ENCODE peak calls at places on chromosomes 3 and 15, in nine cellular contexts. I is GM12865, C is iPS-NIHi11, Z is adipocyte, U is choroid plexus epithelial cell, O is caudate nucleus, S is amygdala, J is cardiac muscle cell, T is GM13976. E is an unnamed sample.

GRCh38 chr3:122974764-122975162 is 52.8 kb downstream of the SEMA5B start:
- DNase-seq in I (no peak), C (no peak), Z (peak; percentile 26), U (peak; percentile 62), O (no peak), S (no peak), J (no peak), T (no peak), E (no peak)

GRCh38 chr15:63407612-63408011 is 26.0 kb upstream of the CA12 start:
- DNase-seq in I (no peak), C (no peak), Z (no peak), U (no peak), O (no peak), S (no peak), J (no peak), T (no peak), E (no peak)

GRCh38 chr3:158710601-158711000 is 21.7 kb downstream of the RARRES1 start:
- DNase-seq in I (no peak), C (no peak), Z (no peak), U (no peak), O (no peak), S (no peak), J (no peak), T (no peak), E (no peak)

GRCh38 chr15:89964555-89964954 is 36.6 kb upstream of the ZNF710 start:
- DNase-seq in I (no peak), C (no peak), Z (no peak), U (no peak), O (no peak), S (no peak), J (no peak), T (no peak), E (no peak)

GRCh38 chr15:26177816-26178215 is 314.7 kb upstream of the ATP10A start:
- DNase-seq in I (no peak), C (no peak), Z (no peak), U (no peak), O (no peak), S (no peak), J (no peak), T (no peak), E (no peak)

GRCh38 chr3:134974621-134975020 is 179.6 kb downstream of the EPHB1 start:
- DNase-seq in I (no peak), C (no peak), Z (no peak), U (no peak), O (no peak), S (no peak), J (no peak), T (no peak), E (no peak)

GRCh38 chr15:38824719-38825118 is 260.1 kb upstream of the RASGRP1 start:
- DNase-seq in I (no peak), C (no peak), Z (no peak), U (no peak), O (no peak), S (no peak), J (no peak), T (no peak), E (no peak)

GRCh38 chr3:64067510-64068346 is 44.4 kb upstream of the PSMD6 start:
- DNase-seq in I (no peak), C (no peak), Z (no peak), U (no peak), O (no peak), S (no peak), J (no peak), T (no peak), E (no peak)

GRCh38 chr15:38853608-38854007 is 289.0 kb upstream of the RASGRP1 start:
- DNase-seq in I (peak; percentile 61), C (peak; percentile 63), Z (no peak), U (peak; percentile 70), O (no peak), S (no peak), J (peak; percentile 29), T (no peak), E (no peak)

GRCh38 chr3:32733631-32734229 is 48.7 kb downstream of the CNOT10 start:
- DNase-seq in I (peak; percentile 46), C (peak; percentile 9), Z (peak; percentile 68), U (peak; percentile 70), O (no peak), S (no peak), J (peak; percentile 47), T (peak; percentile 45), E (no peak)

GRCh38 chr3:30393079-30393478 is 213.3 kb upstream of the TGFBR2 start:
- DNase-seq in I (no peak), C (no peak), Z (no peak), U (no peak), O (no peak), S (no peak), J (no peak), T (no peak), E (no peak)

GRCh38 chr15:66879968-66880367 is 177.9 kb downstream of the SMAD6 start:
- DNase-seq in I (no peak), C (no peak), Z (no peak), U (no peak), O (no peak), S (no peak), J (no peak), T (no peak), E (no peak)

GRCh38 chr3:19934098-19934566 is at the start of gene EFHB:
- DNase-seq in I (peak; percentile 46), C (peak; percentile 69), Z (no peak), U (peak; percentile 50), O (no peak), S (no peak), J (peak; percentile 66), T (no peak), E (no peak)

GRCh38 chr15:52505141-52505540 is 23.5 kb downstream of the MYO5A start:
- DNase-seq in I (no peak), C (no peak), Z (no peak), U (no peak), O (no peak), S (no peak), J (no peak), T (no peak), E (no peak)

GRCh38 chr3:191085091-191085490 is 114.0 kb upstream of the OSTN start:
- DNase-seq in I (no peak), C (no peak), Z (peak; percentile 51), U (peak; percentile 15), O (no peak), S (no peak), J (no peak), T (no peak), E (no peak)

GRCh38 chr3:149812165-149812605 is 830 bp upstream of the RNF13 start:
- DNase-seq in I (no peak), C (no peak), Z (no peak), U (no peak), O (no peak), S (peak; percentile 46), J (no peak), T (no peak), E (no peak)

GRCh38 chr3:178174201-178174880 is 361.9 kb upstream of the KCNMB2 start:
- DNase-seq in I (no peak), C (no peak), Z (no peak), U (no peak), O (no peak), S (no peak), J (no peak), T (no peak), E (no peak)

GRCh38 chr3:121943434-121943833 is 49.2 kb downstream of the SLC15A2 start:
- DNase-seq in I (no peak), C (no peak), Z (no peak), U (no peak), O (no peak), S (no peak), J (no peak), T (no peak), E (no peak)

GRCh38 chr15:49906976-49907375 is 212.1 kb downstream of the ATP8B4 start:
- DNase-seq in I (no peak), C (no peak), Z (no peak), U (no peak), O (no peak), S (no peak), J (no peak), T (no peak), E (no peak)

GRCh38 chr3:31733234-31733667 is 200.5 kb downstream of the STT3B start:
- DNase-seq in I (no peak), C (peak; percentile 17), Z (no peak), U (no peak), O (no peak), S (no peak), J (no peak), T (no peak), E (no peak)

GRCh38 chr15:100602822-100603393 is 519 bp downstream of the ASB7 start:
- DNase-seq in I (peak; percentile 83), C (peak; percentile 7), Z (peak; percentile 32), U (peak; percentile 60), O (no peak), S (no peak), J (peak; percentile 3), T (peak; percentile 40), E (no peak)

GRCh38 chr15:50764331-50765201 is 940 bp downstream of the SPPL2A start:
- DNase-seq in I (peak; percentile 75), C (no peak), Z (peak; percentile 66), U (peak; percentile 47), O (no peak), S (no peak), J (no peak), T (peak; percentile 77), E (no peak)

GRCh38 chr3:171829841-171830559 is 13.1 kb upstream of the TMEM212 start:
- DNase-seq in I (peak; percentile 70), C (peak; percentile 79), Z (peak; percentile 78), U (peak; percentile 93), O (peak; percentile 40), S (peak; percentile 37), J (peak; percentile 79), T (peak; percentile 45), E (peak; percentile 39)

GRCh38 chr3:29512620-29513019 is 231.7 kb downstream of the RBMS3 start:
- DNase-seq in I (no peak), C (peak; percentile 18), Z (no peak), U (no peak), O (no peak), S (no peak), J (peak; percentile 25), T (no peak), E (no peak)

GRCh38 chr3:105938101-105938500 is 69.3 kb upstream of the CBLB start:
- DNase-seq in I (no peak), C (no peak), Z (peak; percentile 70), U (peak; percentile 63), O (no peak), S (no peak), J (no peak), T (no peak), E (no peak)

GRCh38 chr3:185959609-185960517 is 22.0 kb upstream of the TRA2B start:
- DNase-seq in I (no peak), C (peak; percentile 47), Z (peak; percentile 88), U (peak; percentile 89), O (no peak), S (no peak), J (peak; percentile 11), T (no peak), E (no peak)

GRCh38 chr3:128076465-128076782 is 24.2 kb downstream of the SEC61A1 start:
- DNase-seq in I (no peak), C (no peak), Z (no peak), U (no peak), O (no peak), S (no peak), J (peak; percentile 14), T (no peak), E (no peak)

GRCh38 chr3:9754678-9755077 is 4.9 kb downstream of the OGG1 start:
- DNase-seq in I (no peak), C (no peak), Z (no peak), U (no peak), O (no peak), S (no peak), J (no peak), T (no peak), E (no peak)

GRCh38 chr15:42021593-42021992 is 751 bp upstream of the PLA2G4E start:
- DNase-seq in I (no peak), C (no peak), Z (no peak), U (no peak), O (no peak), S (no peak), J (no peak), T (no peak), E (no peak)

GRCh38 chr15:88803920-88804247 is 648 bp downstream of the ACAN start:
- DNase-seq in I (no peak), C (no peak), Z (no peak), U (no peak), O (no peak), S (no peak), J (no peak), T (no peak), E (no peak)

GRCh38 chr15:78372880-78373279 is 32.7 kb downstream of the CRABP1 start:
- DNase-seq in I (no peak), C (peak; percentile 71), Z (no peak), U (no peak), O (no peak), S (no peak), J (no peak), T (no peak), E (no peak)